ENCODE peak calls at places on chromosomes 13 and 19, in four cellular contexts. I, Y, L and J are unnamed samples.
A peak's percentile ranks its signal among the peaks of the same experiment; 100 is the strongest.

GRCh38 chr19:41998246-41999020 is 4.4 kb upstream of the ATP1A3 start:
- DNase-seq in L (peak; percentile 92), Y (no peak), I (peak; percentile 48), J (no peak)

GRCh38 chr13:110361365-110361911 is 54.4 kb downstream of the COL4A2 start:
- DNase-seq in I (peak; percentile 67), Y (peak; percentile 49), L (no peak), J (no peak)

GRCh38 chr19:55366790-55367189 is 3.5 kb downstream of the IL11 start:
- DNase-seq in Y (no peak), I (no peak), L (no peak), J (no peak)

GRCh38 chr13:113804017-113804702 is 45.1 kb downstream of the TMEM255B start:
- DNase-seq in L (no peak), I (no peak), Y (no peak), J (no peak)

GRCh38 chr13:21800847-21801616 is 130.2 kb downstream of the FGF9 start:
- DNase-seq in I (no peak), Y (no peak), L (no peak), J (peak; percentile 7)

GRCh38 chr13:72839831-72840426 is 58.0 kb downstream of the PIBF1 start:
- DNase-seq in I (no peak), Y (peak; percentile 24), L (peak; percentile 63), J (no peak)

GRCh38 chr13:41934120-41934519 is 26.8 kb downstream of the VWA8 start:
- DNase-seq in Y (no peak), L (no peak), I (no peak), J (no peak)

GRCh38 chr19:18469245-18470107 is 31.5 kb upstream of the ISYNA1 start:
- DNase-seq in L (peak; percentile 82), I (peak; percentile 76), Y (peak; percentile 64), J (no peak)

GRCh38 chr13:24699541-24699940 is 19.3 kb downstream of the ATP12A start:
- DNase-seq in I (no peak), Y (no peak), L (no peak), J (no peak)

GRCh38 chr19:6577410-6578125 is 13.4 kb downstream of the CD70 start:
- DNase-seq in L (no peak), Y (no peak), I (no peak), J (no peak)

GRCh38 chr19:46726551-46726950 is 9.6 kb upstream of the PRKD2 start:
- DNase-seq in I (no peak), L (no peak), Y (no peak), J (no peak)

GRCh38 chr13:113861433-113862030 is 2.3 kb downstream of the GAS6 start:
- DNase-seq in Y (no peak), L (no peak), I (no peak), J (no peak)

GRCh38 chr13:41720839-41721561 is 239.9 kb downstream of the VWA8 start:
- DNase-seq in I (no peak), L (no peak), Y (no peak), J (no peak)

GRCh38 chr19:41993612-41994483 is at the start of gene ATP1A3:
- DNase-seq in L (peak; percentile 93), I (peak; percentile 74), Y (no peak), J (no peak)

GRCh38 chr19:49570997-49571676 is 9.2 kb downstream of the NOSIP start:
- DNase-seq in I (no peak), Y (peak; percentile 52), L (peak; percentile 67), J (no peak)

GRCh38 chr13:27007166-27007565 is 164.4 kb downstream of the USP12 start:
- DNase-seq in L (peak; percentile 17), I (no peak), Y (no peak), J (no peak)

GRCh38 chr13:102136735-102137296 is 265.0 kb downstream of the FGF14 start:
- DNase-seq in I (no peak), L (no peak), Y (no peak), J (no peak)

GRCh38 chr19:55198651-55199050 is 10.7 kb downstream of the PTPRH start:
- DNase-seq in Y (no peak), L (peak; percentile 29), I (no peak), J (no peak)

GRCh38 chr13:110322126-110322827 is 15.2 kb downstream of the COL4A2 start:
- DNase-seq in I (no peak), L (no peak), Y (no peak), J (no peak)

GRCh38 chr19:51551673-51552440 is 19.2 kb upstream of the ZNF175 start:
- DNase-seq in Y (no peak), L (no peak), I (no peak), J (no peak)

GRCh38 chr19:34661357-34661756 is 15.6 kb downstream of the SCGB2B2 start:
- DNase-seq in Y (no peak), I (no peak), L (no peak), J (no peak)

GRCh38 chr19:15456871-15457700 is 7.3 kb downstream of the RASAL3 start:
- DNase-seq in Y (no peak), I (no peak), L (peak; percentile 69), J (no peak)

GRCh38 chr19:42290523-42291436 is 11.2 kb upstream of the PRR19 start:
- DNase-seq in I (no peak), Y (no peak), L (peak; percentile 43), J (no peak)

GRCh38 chr13:51797664-51798488 is 6.1 kb downstream of the DHRS12 start:
- DNase-seq in L (peak; percentile 64), Y (peak; percentile 41), I (no peak), J (no peak)

GRCh38 chr13:28735481-28736029 is 16.8 kb upstream of the SLC46A3 start:
- DNase-seq in I (no peak), Y (no peak), L (no peak), J (no peak)

GRCh38 chr13:30094015-30094533 is 213.3 kb downstream of the KATNAL1 start:
- DNase-seq in L (no peak), I (no peak), Y (no peak), J (no peak)

GRCh38 chr19:13952154-13953020 is at the start of gene DCAF15:
- DNase-seq in Y (peak; percentile 100), L (peak; percentile 100), I (peak; percentile 99), J (peak; percentile 98)

GRCh38 chr13:76016799-76017198 is 380.7 kb downstream of the LMO7 start:
- DNase-seq in L (peak; percentile 30), Y (no peak), I (no peak), J (no peak)

GRCh38 chr13:78022164-78022877 is 103.7 kb upstream of the EDNRB start:
- DNase-seq in L (no peak), Y (peak; percentile 38), I (no peak), J (no peak)

GRCh38 chr19:1161716-1162115 is 12.4 kb downstream of the SBNO2 start:
- DNase-seq in Y (peak; percentile 94), I (no peak), L (no peak), J (no peak)

GRCh38 chr13:45846681-45847080 is 4.9 kb downstream of the SIAH3 start:
- DNase-seq in Y (no peak), L (no peak), I (no peak), J (no peak)

GRCh38 chr19:18233224-18233825 is 7.1 kb upstream of the PDE4C start:
- DNase-seq in Y (peak; percentile 50), L (peak; percentile 96), I (peak; percentile 50), J (no peak)

GRCh38 chr13:30355405-30355741 is 48.0 kb upstream of the KATNAL1 start:
- DNase-seq in Y (no peak), L (peak; percentile 34), I (peak; percentile 37), J (no peak)

GRCh38 chr19:39199025-39199424 is 2.3 kb downstream of the NCCRP1 start:
- DNase-seq in Y (peak; percentile 85), L (peak; percentile 52), I (no peak), J (peak; percentile 3)

GRCh38 chr19:39254539-39255345 is 6.1 kb upstream of the IFNL4 start:
- DNase-seq in L (no peak), Y (no peak), I (no peak), J (no peak)

GRCh38 chr13:108702171-108702570 is 72.8 kb downstream of the MYO16 start:
- DNase-seq in I (no peak), Y (no peak), L (no peak), J (no peak)
- H3K4me3 ChIP-seq in I (no peak overlapping the region), Y (no peak overlapping the region), L (no peak overlapping the region), J (no peak overlapping the region)

GRCh38 chr13:104898484-104898883 is 1637.0 kb downstream of the EFNB2 start:
- DNase-seq in I (no peak), Y (no peak), L (no peak), J (no peak)
- TF ChIP-seq CTCF in I (no peak), Y (no peak), L (no peak), J (no peak)

DNA sequence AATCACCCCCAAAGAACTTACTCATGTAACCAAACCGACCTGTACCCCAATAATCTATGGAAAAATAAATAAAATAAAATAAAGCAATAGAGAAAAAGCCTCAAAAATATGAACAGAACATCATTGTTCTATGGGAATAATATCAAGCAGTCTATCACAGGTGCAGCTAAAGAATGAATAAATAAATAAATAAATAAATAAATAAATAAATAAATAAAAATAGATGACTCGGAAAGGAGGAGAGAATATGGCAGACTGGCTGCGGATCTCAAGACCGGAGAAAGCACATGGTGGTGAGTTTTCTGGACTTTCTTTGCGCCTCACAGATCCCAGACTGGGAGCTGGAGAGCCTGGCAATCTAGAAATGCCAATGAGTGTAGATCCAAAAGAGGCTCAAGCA is 22.4 kb upstream of the CEACAM20 start:
- DNase-seq in Y (no peak), L (no peak), I (no peak), J (no peak)
- H3K27me3 ChIP-seq in Y (no peaks in the 10 kb centered on the region), L (peaks cover 4% of the 10 kb centered on the region), I (peaks cover 10% of the 10 kb centered on the region), J (no peaks in the 10 kb centered on the region)

DNA sequence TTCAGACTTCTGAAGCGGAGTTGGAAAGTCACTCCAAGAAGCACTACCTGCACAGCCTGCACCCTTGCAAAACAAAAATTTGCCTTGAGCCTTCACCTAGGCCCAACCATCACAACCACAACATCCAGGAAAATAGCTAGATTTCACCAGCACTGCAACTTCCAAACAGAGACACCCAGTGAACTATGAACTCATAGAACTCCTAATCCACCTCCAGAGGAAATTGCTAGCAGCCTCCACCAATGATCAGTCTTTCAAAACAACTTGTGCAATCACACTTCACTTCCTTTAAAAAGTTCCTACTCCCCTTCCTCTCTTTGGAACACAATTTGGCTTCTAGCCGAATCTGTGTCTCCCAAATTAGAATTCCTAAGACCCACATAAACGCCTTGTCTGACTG is 489.1 kb upstream of the ARGLU1 start:
- DNase-seq in L (no peak), Y (no peak), I (no peak), J (no peak)
- H3K4me3 ChIP-seq in L (no peak overlapping the region), Y (no peak overlapping the region), I (no peak overlapping the region), J (no peak overlapping the region)

GRCh38 chr19:5338661-5339469 is 1.7 kb downstream of the PTPRS start:
- DNase-seq in Y (no peak), I (no peak), L (peak; percentile 83), J (no peak)
- TF ChIP-seq CTCF in Y (no peak), I (no peak), L (no peak), J (no peak)

GRCh38 chr13:91362908-91363307 is 15.4 kb downstream of the MIR17HG start:
- DNase-seq in Y (no peak), I (no peak), L (no peak), J (no peak)
- H3K27me3 ChIP-seq in Y (no peaks in the 10 kb centered on the region), I (no peaks in the 10 kb centered on the region), L (no peaks in the 10 kb centered on the region), J (no peaks in the 10 kb centered on the region)